ENCODE peak calls at places on chromosome 21, in four cellular contexts. One of them, this sample, is unnamed.

GRCh38 chr21:15084668-15085067 is 19.9 kb upstream of the NRIP1 start:
- DNase-seq in H1: no peak
- DNase-seq in K562: no peak
- DNase-seq in WTC11: no peak
- DNase-seq in this sample: no peak

GRCh38 chr21:30713786-30714185 is 4.8 kb downstream of the KRTAP21-3 start:
- DNase-seq in WTC11: no peak
- DNase-seq in H1: no peak
- DNase-seq in K562: no peak
- DNase-seq in this sample: no peak

GRCh38 chr21:34926784-34927548 is 122.1 kb downstream of the RUNX1 start:
- DNase-seq in K562: no peak
- DNase-seq in H1: no peak
- DNase-seq in WTC11: no peak
- DNase-seq in this sample: no peak

GRCh38 chr21:14453339-14453738 is 70.4 kb upstream of the HSPA13 start:
- DNase-seq in WTC11: no peak
- DNase-seq in H1: no peak
- DNase-seq in K562: no peak
- DNase-seq in this sample: no peak

GRCh38 chr21:35438643-35439404 is 389.7 kb upstream of the RUNX1 start:
- DNase-seq in WTC11: no peak
- DNase-seq in H1: no peak
- DNase-seq in K562: no peak
- DNase-seq in this sample: no peak

GRCh38 chr21:44456207-44456914 is 1.1 kb downstream of the LRRC3 start:
- DNase-seq in K562: no peak
- DNase-seq in H1: no peak
- DNase-seq in WTC11: no peak
- DNase-seq in this sample: no peak

GRCh38 chr21:35204850-35205564 is 155.9 kb upstream of the RUNX1 start:
- DNase-seq in WTC11: no peak
- DNase-seq in K562: peak
- DNase-seq in H1: no peak
- DNase-seq in this sample: no peak

GRCh38 chr21:35475006-35475405 is 425.9 kb upstream of the RUNX1 start:
- DNase-seq in K562: no peak
- DNase-seq in WTC11: no peak
- DNase-seq in H1: no peak
- DNase-seq in this sample: no peak

GRCh38 chr21:34889537-34890257 is 159.4 kb downstream of the RUNX1 start:
- DNase-seq in K562: peak
- DNase-seq in WTC11: peak
- DNase-seq in H1: no peak
- DNase-seq in this sample: peak

GRCh38 chr21:45469273-45470086 is 64.5 kb downstream of the COL18A1 start:
- DNase-seq in K562: no peak
- DNase-seq in WTC11: no peak
- DNase-seq in H1: no peak
- DNase-seq in this sample: no peak

GRCh38 chr21:18987515-18988026 is 584.0 kb upstream of the TMPRSS15 start:
- DNase-seq in WTC11: peak
- DNase-seq in H1: no peak
- DNase-seq in K562: no peak
- DNase-seq in this sample: no peak

GRCh38 chr21:14064296-14064645 is 146.5 kb downstream of the LIPI start:
- DNase-seq in K562: no peak
- DNase-seq in WTC11: no peak
- DNase-seq in H1: no peak
- DNase-seq in this sample: no peak

GRCh38 chr21:44013380-44014088 is 1.4 kb downstream of the TRAPPC10 start:
- DNase-seq in K562: peak
- DNase-seq in WTC11: no peak
- DNase-seq in H1: no peak
- DNase-seq in this sample: peak

GRCh38 chr21:27953328-27954045 is 986.6 kb upstream of the ADAMTS5 start:
- DNase-seq in K562: no peak
- DNase-seq in H1: no peak
- DNase-seq in WTC11: no peak
- DNase-seq in this sample: no peak

GRCh38 chr21:29196021-29196663 is 65.7 kb downstream of the MAP3K7CL start:
- DNase-seq in H1: peak
- DNase-seq in WTC11: no peak
- DNase-seq in K562: peak
- DNase-seq in this sample: peak

GRCh38 chr21:45147473-45148315 is 73.3 kb downstream of the ADARB1 start:
- DNase-seq in H1: no peak
- DNase-seq in K562: peak
- DNase-seq in WTC11: no peak
- DNase-seq in this sample: peak

GRCh38 chr21:19440792-19441494 is 1037.4 kb upstream of the TMPRSS15 start:
- DNase-seq in WTC11: no peak
- DNase-seq in K562: peak
- DNase-seq in H1: no peak
- DNase-seq in this sample: no peak

GRCh38 chr21:35743571-35743970 is 316.8 kb downstream of the SETD4 start:
- DNase-seq in WTC11: no peak
- DNase-seq in K562: no peak
- DNase-seq in H1: no peak
- DNase-seq in this sample: no peak

GRCh38 chr21:28826569-28826968 is 166.1 kb downstream of the LTN1 start:
- DNase-seq in K562: no peak
- DNase-seq in WTC11: no peak
- DNase-seq in H1: no peak
- DNase-seq in this sample: no peak

GRCh38 chr21:46661211-46661625 is 25.7 kb downstream of the PRMT2 start:
- DNase-seq in WTC11: peak
- DNase-seq in K562: no peak
- DNase-seq in H1: peak
- DNase-seq in this sample: peak

GRCh38 chr21:45504021-45504515 is 38.2 kb downstream of the SLC19A1 start:
- DNase-seq in WTC11: no peak
- DNase-seq in H1: no peak
- DNase-seq in K562: no peak
- DNase-seq in this sample: no peak

GRCh38 chr21:34913786-34914185 is 135.3 kb downstream of the RUNX1 start:
- DNase-seq in K562: no peak
- DNase-seq in WTC11: no peak
- DNase-seq in H1: no peak
- DNase-seq in this sample: no peak

GRCh38 chr21:42918291-42918690 is 7.1 kb downstream of the ERVH48-1 start:
- DNase-seq in WTC11: no peak
- DNase-seq in H1: no peak
- DNase-seq in K562: no peak
- DNase-seq in this sample: no peak
- TF ChIP-seq TEAD4 in WTC11: no peak
- TF ChIP-seq TEAD4 in H1: no peak
- TF ChIP-seq TEAD4 in K562: no peak
- TF ChIP-seq TEAD4 in this sample: no peak

GRCh38 chr21:38095220-38095619 is 161.6 kb upstream of the KCNJ15 start:
- DNase-seq in WTC11: no peak
- DNase-seq in H1: no peak
- DNase-seq in K562: peak
- DNase-seq in this sample: no peak
- TF ChIP-seq TEAD4 in WTC11: no peak
- TF ChIP-seq TEAD4 in H1: no peak
- TF ChIP-seq TEAD4 in K562: no peak
- TF ChIP-seq TEAD4 in this sample: no peak

DNA sequence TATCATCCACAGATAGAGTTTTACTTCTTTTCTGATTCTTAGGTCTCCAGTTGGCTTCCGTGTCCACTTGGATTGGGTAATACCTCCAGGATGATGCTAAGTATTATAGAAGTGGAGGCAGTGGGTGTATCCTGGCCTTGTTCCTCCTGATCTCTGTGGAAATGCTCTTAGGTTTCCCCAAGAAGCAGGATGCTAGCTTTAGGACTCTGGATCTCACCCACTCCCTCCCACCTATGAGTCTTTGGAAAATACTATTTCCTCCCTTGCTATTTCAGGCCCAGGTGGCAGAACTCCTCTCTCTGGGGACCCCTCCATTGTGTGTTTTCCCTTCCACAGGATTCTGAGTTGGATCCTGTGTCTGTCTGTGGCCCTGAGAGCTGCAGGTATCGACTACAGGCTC is 86.7 kb downstream of the SIM2 start:
- DNase-seq in H1: no peak
- DNase-seq in K562: no peak
- DNase-seq in WTC11: no peak
- DNase-seq in this sample: no peak
- TF ChIP-seq TEAD4 in H1: no peak
- TF ChIP-seq TEAD4 in K562: no peak
- TF ChIP-seq TEAD4 in WTC11: no peak
- TF ChIP-seq TEAD4 in this sample: no peak

DNA sequence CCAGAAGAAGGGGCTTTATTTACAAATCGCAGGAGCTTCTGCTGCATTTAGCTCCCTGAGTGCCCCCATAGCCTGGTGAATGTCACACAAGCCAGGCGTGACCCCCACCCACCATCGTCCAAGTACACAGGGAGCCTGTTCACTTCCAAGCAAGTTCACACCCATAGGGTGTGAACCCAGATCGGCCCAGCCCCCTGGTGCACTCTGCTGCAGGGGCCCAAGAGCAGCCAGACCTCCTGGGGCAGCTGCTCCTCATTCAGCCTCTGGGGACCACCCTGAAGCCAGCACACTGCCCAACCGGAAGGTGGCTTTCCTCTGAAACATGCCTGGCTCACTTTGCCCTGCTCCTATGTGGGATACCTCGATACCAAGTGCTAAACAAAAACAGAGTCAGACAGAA is 95.8 kb downstream of the PDE9A start:
- DNase-seq in H1: no peak
- DNase-seq in K562: no peak
- DNase-seq in WTC11: no peak
- DNase-seq in this sample: no peak
- TF ChIP-seq TEAD4 in H1: no peak
- TF ChIP-seq TEAD4 in K562: no peak
- TF ChIP-seq TEAD4 in WTC11: no peak
- TF ChIP-seq TEAD4 in this sample: no peak

GRCh38 chr21:39193380-39193779 is 10.1 kb upstream of the PSMG1 start:
- DNase-seq in K562: no peak
- DNase-seq in H1: no peak
- DNase-seq in WTC11: no peak
- DNase-seq in this sample: no peak

GRCh38 chr21:39187141-39187540 is 3.9 kb upstream of the PSMG1 start:
- DNase-seq in K562: no peak
- DNase-seq in WTC11: no peak
- DNase-seq in H1: no peak
- DNase-seq in this sample: no peak

GRCh38 chr21:39186676-39187075 is 3.4 kb upstream of the PSMG1 start:
- DNase-seq in K562: no peak
- DNase-seq in H1: no peak
- DNase-seq in WTC11: no peak
- DNase-seq in this sample: no peak

GRCh38 chr21:39188521-39189139 is 5.4 kb upstream of the PSMG1 start:
- DNase-seq in K562: no peak
- DNase-seq in WTC11: no peak
- DNase-seq in H1: no peak
- DNase-seq in this sample: no peak

GRCh38 chr21:39189857-39190604 is 6.8 kb upstream of the PSMG1 start:
- DNase-seq in K562: no peak
- DNase-seq in WTC11: no peak
- DNase-seq in H1: no peak
- DNase-seq in this sample: no peak
- TF ChIP-seq TEAD4 in K562: no peak
- TF ChIP-seq TEAD4 in WTC11: no peak
- TF ChIP-seq TEAD4 in H1: no peak
- TF ChIP-seq TEAD4 in this sample: no peak

GRCh38 chr21:16742116-16742515 is 770.7 kb upstream of the CXADR start:
- DNase-seq in WTC11: no peak
- DNase-seq in H1: no peak
- DNase-seq in K562: no peak
- DNase-seq in this sample: no peak

DNA sequence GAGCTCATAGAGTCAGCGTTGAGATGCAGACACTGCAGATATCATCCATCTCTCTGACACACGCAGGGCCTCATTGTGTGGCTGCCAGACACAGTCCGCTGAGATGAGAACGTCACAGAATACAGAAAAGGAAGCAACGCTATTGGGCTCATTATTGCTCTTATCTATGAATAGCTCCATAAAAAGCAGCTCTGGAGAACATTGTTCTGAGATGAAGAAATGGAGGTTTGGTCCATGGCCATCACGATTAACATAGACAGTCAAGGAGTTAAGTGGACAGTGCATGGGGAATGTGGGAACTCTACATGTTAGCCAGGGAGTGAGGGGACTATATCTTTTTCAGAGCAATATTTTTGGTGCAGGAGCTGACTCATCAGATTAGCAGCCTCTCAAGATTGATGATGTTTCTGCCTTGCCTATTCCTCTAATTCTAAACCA is 771.6 kb upstream of the CXADR start:
- DNase-seq in WTC11: no peak
- DNase-seq in K562: no peak
- DNase-seq in H1: no peak
- DNase-seq in this sample: peak
- TF ChIP-seq TEAD4 in WTC11: no peak
- TF ChIP-seq TEAD4 in K562: no peak
- TF ChIP-seq TEAD4 in H1: no peak
- TF ChIP-seq TEAD4 in this sample: no peak

GRCh38 chr21:26532208-26532607 is 40.9 kb downstream of the CYYR1 start:
- DNase-seq in WTC11: no peak
- DNase-seq in H1: no peak
- DNase-seq in K562: no peak
- DNase-seq in this sample: no peak
- TF ChIP-seq TEAD4 in WTC11: no peak
- TF ChIP-seq TEAD4 in H1: no peak
- TF ChIP-seq TEAD4 in K562: no peak
- TF ChIP-seq TEAD4 in this sample: no peak

This sample was measured in SK-N-SH.